ENCODE peak calls at places on chromosomes 3 and 15, in seven cellular contexts. One of them, this sample, is unnamed. For H3K4me1, the result is how much of the 10 kb centered on the place peaks cover.

GRCh38 chr3:178304758-178305157 is 231.5 kb upstream of the KCNMB2 start:
- DNase-seq in neural progenitor cell: no peak
- DNase-seq in endodermal cell: no peak
- DNase-seq in fibroblast of lung: peak
- DNase-seq in neuronal stem cell: no peak
- DNase-seq in PC-3: peak
- DNase-seq in mammary epithelial cell: peak
- DNase-seq in this sample: peak

GRCh38 chr3:167823738-167824137 is 88.2 kb downstream of the SERPINI1 start:
- DNase-seq in neural progenitor cell: no peak
- DNase-seq in endodermal cell: no peak
- DNase-seq in fibroblast of lung: no peak
- DNase-seq in neuronal stem cell: no peak
- DNase-seq in PC-3: no peak
- DNase-seq in mammary epithelial cell: no peak
- DNase-seq in this sample: no peak

GRCh38 chr3:172106989-172107388 is 67.6 kb downstream of the FNDC3B start:
- DNase-seq in neural progenitor cell: no peak
- DNase-seq in endodermal cell: no peak
- DNase-seq in fibroblast of lung: peak
- DNase-seq in neuronal stem cell: no peak
- DNase-seq in PC-3: no peak
- DNase-seq in mammary epithelial cell: no peak
- DNase-seq in this sample: no peak

GRCh38 chr15:85879334-85880163 is 84.8 kb upstream of the KLHL25 start:
- DNase-seq in neural progenitor cell: no peak
- DNase-seq in endodermal cell: peak
- DNase-seq in fibroblast of lung: peak
- DNase-seq in neuronal stem cell: no peak
- DNase-seq in PC-3: peak
- DNase-seq in mammary epithelial cell: no peak
- DNase-seq in this sample: no peak

GRCh38 chr15:35043380-35044095 is 41.6 kb downstream of the NANOGP8 start:
- DNase-seq in neural progenitor cell: no peak
- DNase-seq in endodermal cell: no peak
- DNase-seq in fibroblast of lung: no peak
- DNase-seq in neuronal stem cell: no peak
- DNase-seq in PC-3: no peak
- DNase-seq in mammary epithelial cell: no peak
- DNase-seq in this sample: no peak

GRCh38 chr15:94312946-94313345 is 81.6 kb downstream of the MCTP2 start:
- DNase-seq in neural progenitor cell: no peak
- DNase-seq in endodermal cell: no peak
- DNase-seq in fibroblast of lung: peak
- DNase-seq in neuronal stem cell: no peak
- DNase-seq in PC-3: no peak
- DNase-seq in mammary epithelial cell: peak
- DNase-seq in this sample: peak

GRCh38 chr15:84575493-84575892 is 25.3 kb upstream of the ZSCAN2 start:
- DNase-seq in neural progenitor cell: no peak
- DNase-seq in endodermal cell: no peak
- DNase-seq in fibroblast of lung: no peak
- DNase-seq in neuronal stem cell: no peak
- DNase-seq in PC-3: no peak
- DNase-seq in mammary epithelial cell: no peak
- DNase-seq in this sample: no peak

GRCh38 chr15:98983333-98983732 is 24.3 kb downstream of the PGPEP1L start:
- DNase-seq in neural progenitor cell: no peak
- DNase-seq in endodermal cell: no peak
- DNase-seq in fibroblast of lung: peak
- DNase-seq in neuronal stem cell: no peak
- DNase-seq in PC-3: peak
- DNase-seq in mammary epithelial cell: peak
- DNase-seq in this sample: peak

GRCh38 chr3:194640829-194641228 is 7.6 kb upstream of the TMEM44 start:
- DNase-seq in neural progenitor cell: peak
- DNase-seq in endodermal cell: peak
- DNase-seq in fibroblast of lung: peak
- DNase-seq in neuronal stem cell: no peak
- DNase-seq in PC-3: peak
- DNase-seq in mammary epithelial cell: no peak
- DNase-seq in this sample: peak

GRCh38 chr3:108598375-108598774 is 8.9 kb downstream of the DZIP3 start:
- DNase-seq in neural progenitor cell: no peak
- DNase-seq in endodermal cell: no peak
- DNase-seq in fibroblast of lung: no peak
- DNase-seq in neuronal stem cell: no peak
- DNase-seq in PC-3: no peak
- DNase-seq in mammary epithelial cell: no peak
- DNase-seq in this sample: no peak

GRCh38 chr15:89356634-89357298 is 22.1 kb upstream of the POLG start:
- DNase-seq in neural progenitor cell: peak
- DNase-seq in endodermal cell: no peak
- DNase-seq in fibroblast of lung: no peak
- DNase-seq in neuronal stem cell: no peak
- DNase-seq in PC-3: peak
- DNase-seq in mammary epithelial cell: no peak
- DNase-seq in this sample: peak

GRCh38 chr15:69193948-69194827 is 33.8 kb downstream of the GLCE start:
- DNase-seq in neural progenitor cell: no peak
- DNase-seq in endodermal cell: no peak
- DNase-seq in fibroblast of lung: peak
- DNase-seq in neuronal stem cell: no peak
- DNase-seq in PC-3: no peak
- DNase-seq in mammary epithelial cell: no peak
- DNase-seq in this sample: peak

DNA sequence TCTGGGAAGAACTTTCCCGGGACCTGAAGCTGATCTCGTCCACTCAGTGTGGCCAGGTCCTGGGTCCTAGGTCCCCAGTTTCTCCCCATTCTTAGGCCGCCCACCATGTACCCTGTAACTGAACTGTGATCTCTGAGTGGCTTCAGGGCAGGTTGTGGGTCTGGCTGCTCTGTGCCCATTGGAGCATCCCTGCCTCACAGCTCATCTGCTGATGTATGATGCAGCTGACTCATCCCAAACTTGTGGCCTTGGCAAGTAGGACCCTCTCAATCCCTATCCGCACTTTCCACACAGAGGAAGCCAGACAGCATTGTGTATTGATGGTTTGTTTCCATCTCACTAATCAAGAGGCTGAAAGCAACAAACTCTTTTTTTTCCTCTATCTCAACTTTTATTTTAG is 69.1 kb upstream of the XCR1 start:
- DNase-seq in neural progenitor cell: no peak
- DNase-seq in endodermal cell: no peak
- DNase-seq in fibroblast of lung: peak
- DNase-seq in neuronal stem cell: no peak
- DNase-seq in PC-3: no peak
- DNase-seq in mammary epithelial cell: no peak
- DNase-seq in this sample: no peak
- H3K9ac ChIP-seq in neural progenitor cell: no peak
- H3K9ac ChIP-seq in endodermal cell: no peak
- H3K9ac ChIP-seq in fibroblast of lung: no peak
- H3K9ac ChIP-seq in neuronal stem cell: no peak
- H3K9ac ChIP-seq in PC-3: no peak
- H3K9ac ChIP-seq in mammary epithelial cell: no peak
- H3K9ac ChIP-seq in this sample: no peak

DNA sequence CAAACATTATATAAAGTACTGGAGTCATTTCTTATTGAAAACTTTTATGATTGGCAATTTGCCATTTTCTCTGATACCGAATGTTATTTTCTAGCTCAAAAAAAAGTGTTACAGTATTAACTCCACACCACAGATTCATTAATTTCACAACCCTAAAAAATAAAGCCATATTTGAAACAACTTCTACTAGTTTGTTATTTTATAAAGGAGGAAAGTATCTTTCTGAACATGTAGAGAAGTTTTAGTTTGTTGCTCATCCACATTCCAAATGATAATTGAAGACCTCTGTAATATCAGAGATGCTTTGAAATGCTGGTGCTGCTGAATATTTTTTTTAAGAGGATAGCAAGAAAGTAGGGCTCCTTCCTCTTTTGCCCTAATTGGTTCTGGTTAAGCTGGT is 2.0 kb downstream of the VGLL3 start:
- DNase-seq in neural progenitor cell: no peak
- DNase-seq in endodermal cell: no peak
- DNase-seq in fibroblast of lung: peak
- DNase-seq in neuronal stem cell: no peak
- DNase-seq in PC-3: no peak
- DNase-seq in mammary epithelial cell: no peak
- DNase-seq in this sample: peak
- H3K4me3 ChIP-seq in neural progenitor cell: no peak
- H3K4me3 ChIP-seq in endodermal cell: no peak
- H3K4me3 ChIP-seq in fibroblast of lung: peak
- H3K4me3 ChIP-seq in neuronal stem cell: no peak
- H3K4me3 ChIP-seq in PC-3: no peak
- H3K4me3 ChIP-seq in mammary epithelial cell: peak
- H3K4me3 ChIP-seq in this sample: peak

GRCh38 chr15:67136802-67137201 is 71.4 kb downstream of the SMAD3 start:
- DNase-seq in neural progenitor cell: no peak
- DNase-seq in endodermal cell: peak
- DNase-seq in fibroblast of lung: no peak
- DNase-seq in neuronal stem cell: no peak
- DNase-seq in PC-3: no peak
- DNase-seq in mammary epithelial cell: no peak
- DNase-seq in this sample: no peak

GRCh38 chr15:67137951-67138935 is 72.8 kb downstream of the SMAD3 start:
- DNase-seq in neural progenitor cell: peak
- DNase-seq in endodermal cell: peak
- DNase-seq in fibroblast of lung: no peak
- DNase-seq in neuronal stem cell: no peak
- DNase-seq in PC-3: no peak
- DNase-seq in mammary epithelial cell: no peak
- DNase-seq in this sample: no peak

GRCh38 chr15:67138946-67139855 is 73.8 kb downstream of the SMAD3 start:
- DNase-seq in neural progenitor cell: no peak
- DNase-seq in endodermal cell: peak
- DNase-seq in fibroblast of lung: no peak
- DNase-seq in neuronal stem cell: no peak
- DNase-seq in PC-3: no peak
- DNase-seq in mammary epithelial cell: no peak
- DNase-seq in this sample: no peak

GRCh38 chr15:67135494-67135893 is 70.1 kb downstream of the SMAD3 start:
- DNase-seq in neural progenitor cell: no peak
- DNase-seq in endodermal cell: peak
- DNase-seq in fibroblast of lung: peak
- DNase-seq in neuronal stem cell: no peak
- DNase-seq in PC-3: no peak
- DNase-seq in mammary epithelial cell: no peak
- DNase-seq in this sample: peak

GRCh38 chr15:67137319-67137718 is 71.9 kb downstream of the SMAD3 start:
- DNase-seq in neural progenitor cell: no peak
- DNase-seq in endodermal cell: peak
- DNase-seq in fibroblast of lung: no peak
- DNase-seq in neuronal stem cell: no peak
- DNase-seq in PC-3: no peak
- DNase-seq in mammary epithelial cell: no peak
- DNase-seq in this sample: no peak
- H3K4me1 ChIP-seq in neural progenitor cell: half or more
- H3K4me1 ChIP-seq in endodermal cell: under half
- H3K4me1 ChIP-seq in fibroblast of lung: half or more
- H3K4me1 ChIP-seq in neuronal stem cell: half or more
- H3K4me1 ChIP-seq in PC-3: under half
- H3K4me1 ChIP-seq in mammary epithelial cell: under half
- H3K4me1 ChIP-seq in this sample: half or more

GRCh38 chr3:65883614-65884013 is 155.1 kb downstream of the MAGI1 start:
- DNase-seq in neural progenitor cell: no peak
- DNase-seq in endodermal cell: no peak
- DNase-seq in fibroblast of lung: peak
- DNase-seq in neuronal stem cell: no peak
- DNase-seq in PC-3: peak
- DNase-seq in mammary epithelial cell: no peak
- DNase-seq in this sample: peak
- H3K9ac ChIP-seq in neural progenitor cell: no peak
- H3K9ac ChIP-seq in endodermal cell: no peak
- H3K9ac ChIP-seq in fibroblast of lung: no peak
- H3K9ac ChIP-seq in neuronal stem cell: no peak
- H3K9ac ChIP-seq in PC-3: no peak
- H3K9ac ChIP-seq in mammary epithelial cell: no peak
- H3K9ac ChIP-seq in this sample: no peak

GRCh38 chr15:39785139-39785538 is 2.5 kb upstream of the FSIP1 start:
- DNase-seq in neural progenitor cell: no peak
- DNase-seq in endodermal cell: no peak
- DNase-seq in fibroblast of lung: no peak
- DNase-seq in neuronal stem cell: no peak
- DNase-seq in PC-3: peak
- DNase-seq in mammary epithelial cell: no peak
- DNase-seq in this sample: no peak
- H3K4me3 ChIP-seq in neural progenitor cell: no peak
- H3K4me3 ChIP-seq in endodermal cell: peak
- H3K4me3 ChIP-seq in fibroblast of lung: no peak
- H3K4me3 ChIP-seq in neuronal stem cell: no peak
- H3K4me3 ChIP-seq in PC-3: peak
- H3K4me3 ChIP-seq in mammary epithelial cell: no peak
- H3K4me3 ChIP-seq in this sample: no peak

GRCh38 chr3:5190147-5190791 is 2.8 kb downstream of the EDEM1 start:
- DNase-seq in neural progenitor cell: no peak
- DNase-seq in endodermal cell: no peak
- DNase-seq in fibroblast of lung: no peak
- DNase-seq in neuronal stem cell: no peak
- DNase-seq in PC-3: no peak
- DNase-seq in mammary epithelial cell: no peak
- DNase-seq in this sample: no peak
- H3K4me1 ChIP-seq in neural progenitor cell: under half
- H3K4me1 ChIP-seq in endodermal cell: under half
- H3K4me1 ChIP-seq in fibroblast of lung: under half
- H3K4me1 ChIP-seq in neuronal stem cell: under half
- H3K4me1 ChIP-seq in PC-3: half or more
- H3K4me1 ChIP-seq in mammary epithelial cell: under half
- H3K4me1 ChIP-seq in this sample: under half

GRCh38 chr3:45134758-45135521 is 11.2 kb downstream of the CDCP1 start:
- DNase-seq in neural progenitor cell: no peak
- DNase-seq in endodermal cell: no peak
- DNase-seq in fibroblast of lung: peak
- DNase-seq in neuronal stem cell: no peak
- DNase-seq in PC-3: no peak
- DNase-seq in mammary epithelial cell: no peak
- DNase-seq in this sample: peak

GRCh38 chr3:45130476-45130875 is 15.7 kb downstream of the CDCP1 start:
- DNase-seq in neural progenitor cell: no peak
- DNase-seq in endodermal cell: no peak
- DNase-seq in fibroblast of lung: no peak
- DNase-seq in neuronal stem cell: no peak
- DNase-seq in PC-3: no peak
- DNase-seq in mammary epithelial cell: no peak
- DNase-seq in this sample: no peak

GRCh38 chr3:45132568-45133211 is 13.5 kb downstream of the CDCP1 start:
- DNase-seq in neural progenitor cell: no peak
- DNase-seq in endodermal cell: no peak
- DNase-seq in fibroblast of lung: peak
- DNase-seq in neuronal stem cell: no peak
- DNase-seq in PC-3: no peak
- DNase-seq in mammary epithelial cell: no peak
- DNase-seq in this sample: no peak

GRCh38 chr3:45127130-45127822 is 18.9 kb downstream of the CDCP1 start:
- DNase-seq in neural progenitor cell: no peak
- DNase-seq in endodermal cell: no peak
- DNase-seq in fibroblast of lung: no peak
- DNase-seq in neuronal stem cell: no peak
- DNase-seq in PC-3: peak
- DNase-seq in mammary epithelial cell: peak
- DNase-seq in this sample: peak

GRCh38 chr3:45131201-45131600 is 15.0 kb downstream of the CDCP1 start:
- DNase-seq in neural progenitor cell: no peak
- DNase-seq in endodermal cell: no peak
- DNase-seq in fibroblast of lung: peak
- DNase-seq in neuronal stem cell: no peak
- DNase-seq in PC-3: no peak
- DNase-seq in mammary epithelial cell: no peak
- DNase-seq in this sample: no peak
- H3K9ac ChIP-seq in neural progenitor cell: no peak
- H3K9ac ChIP-seq in endodermal cell: no peak
- H3K9ac ChIP-seq in fibroblast of lung: no peak
- H3K9ac ChIP-seq in neuronal stem cell: no peak
- H3K9ac ChIP-seq in PC-3: no peak
- H3K9ac ChIP-seq in mammary epithelial cell: no peak
- H3K9ac ChIP-seq in this sample: no peak